ENCODE peak calls at places on chromosome 21, in four cellular contexts. G is CD4-positive, alpha-beta T cell; N is frontal cortex; W is CD8-positive, alpha-beta T cell. Z is an unnamed sample.

GRCh38 chr21:33025471-33026298 is at the start of gene OLIG2:
- DNase-seq in W (no peak), N (peak), G (no peak), Z (no peak)

GRCh38 chr21:35189077-35189863 is 140.2 kb upstream of the RUNX1 start:
- DNase-seq in N (no peak), G (no peak), W (no peak), Z (no peak)

GRCh38 chr21:37564341-37564923 is 197.9 kb downstream of the DYRK1A start:
- DNase-seq in W (peak), N (peak), G (peak), Z (peak)

GRCh38 chr21:32726742-32727477 is 903 bp downstream of the SYNJ1 start:
- DNase-seq in G (no peak), W (no peak), N (peak), Z (peak)

GRCh38 chr21:45074048-45074817 is at the start of gene ADARB1:
- DNase-seq in G (peak), N (peak), W (peak), Z (no peak)

GRCh38 chr21:41600116-41600515 is 92.2 kb upstream of the TMPRSS2 start:
- DNase-seq in N (no peak), W (no peak), G (no peak), Z (no peak)

GRCh38 chr21:34885125-34885524 is 164.0 kb downstream of the RUNX1 start:
- DNase-seq in G (no peak), N (no peak), W (no peak), Z (no peak)

GRCh38 chr21:27448960-27449359 is 482.1 kb upstream of the ADAMTS5 start:
- DNase-seq in W (no peak), G (no peak), N (no peak), Z (no peak)

GRCh38 chr21:17101696-17102095 is 411.1 kb upstream of the CXADR start:
- DNase-seq in N (no peak), G (no peak), W (no peak), Z (no peak)

GRCh38 chr21:29350246-29350779 is 51.6 kb downstream of the BACH1 start:
- DNase-seq in W (no peak), N (no peak), G (no peak), Z (no peak)